ENCODE peak calls at places on chromosomes 1 and 21, in eight cellular contexts. T, A, V, Y, R, L, W and F are unnamed samples.

GRCh38 chr1:15178571-15179484 is 25.3 kb downstream of the TMEM51 start:
- DNase-seq in T (peak; percentile 74), A (no peak), V (peak; percentile 93), Y (no peak), R (no peak), L (no peak), W (no peak), F (peak; percentile 85)

GRCh38 chr1:171141336-171142051 is 43.6 kb upstream of the FMO2 start:
- DNase-seq in T (peak; percentile 95), A (no peak), V (no peak), Y (no peak), R (no peak), L (no peak), W (no peak), F (peak; percentile 4)

GRCh38 chr1:186082235-186082937 is 292.7 kb downstream of the TPR start:
- DNase-seq in T (peak; percentile 67), A (peak; percentile 76), V (peak; percentile 79), Y (peak; percentile 89), R (no peak), L (peak; percentile 55), W (peak; percentile 95), F (peak; percentile 99)

GRCh38 chr1:153678519-153679336 is at the start of gene NPR1:
- DNase-seq in T (no peak), A (no peak), V (peak; percentile 42), Y (peak; percentile 19), R (no peak), L (no peak), W (no peak), F (peak; percentile 56)

GRCh38 chr1:151134396-151134795 is 12.0 kb downstream of the SEMA6C start:
- DNase-seq in T (no peak), A (no peak), V (no peak), Y (no peak), R (no peak), L (no peak), W (no peak), F (no peak)

GRCh38 chr1:41322835-41323234 is 38.4 kb upstream of the FOXO6 start:
- DNase-seq in T (no peak), A (peak; percentile 58), V (peak; percentile 67), Y (peak; percentile 68), R (no peak), L (no peak), W (peak; percentile 74), F (no peak)

GRCh38 chr1:213678753-213679152 is 309.0 kb upstream of the PROX1 start:
- DNase-seq in T (no peak), A (no peak), V (no peak), Y (no peak), R (no peak), L (no peak), W (no peak), F (no peak)

GRCh38 chr21:46406001-46406400 is 52.7 kb upstream of the DIP2A start:
- DNase-seq in T (no peak), A (no peak), V (no peak), Y (no peak), R (no peak), L (no peak), W (no peak), F (no peak)

GRCh38 chr1:81693316-81693715 is 107.4 kb upstream of the ADGRL2 start:
- DNase-seq in T (no peak), A (no peak), V (no peak), Y (no peak), R (no peak), L (no peak), W (no peak), F (no peak)

GRCh38 chr1:110477445-110477957 is 26.6 kb downstream of the PROK1 start:
- DNase-seq in T (no peak), A (peak; percentile 45), V (peak; percentile 30), Y (no peak), R (no peak), L (no peak), W (no peak), F (no peak)